ENCODE peak calls at places on chromosomes 11 and 22, in ten cellular contexts. S, H, N, E, M, P, W, K, F and Y are unnamed samples.

GRCh38 chr11:2433106-2433925 is 11.0 kb downstream of the TRPM5 start:
- DNase-seq in S (no peak), H (no peak), N (no peak), E (no peak), M (no peak), P (no peak), W (no peak), K (no peak), F (no peak), Y (no peak)

GRCh38 chr11:12693485-12694181 is 19.4 kb downstream of the TEAD1 start:
- DNase-seq in S (peak), H (peak), N (peak), E (peak), M (peak), P (no peak), W (peak), K (peak), F (peak), Y (peak)

GRCh38 chr11:47723041-47723440 is 7.9 kb upstream of the AGBL2 start:
- DNase-seq in S (no peak), H (no peak), N (no peak), E (no peak), M (no peak), P (no peak), W (no peak), K (no peak), F (no peak), Y (no peak)

GRCh38 chr22:48740731-48741405 is 1086.8 kb downstream of the BRD1 start:
- DNase-seq in S (no peak), H (peak), N (peak), E (no peak), M (no peak), P (no peak), W (no peak), K (no peak), F (no peak), Y (no peak)

GRCh38 chr11:125167954-125168821 is 3.6 kb downstream of the PKNOX2 start:
- DNase-seq in S (peak), H (no peak), N (no peak), E (no peak), M (peak), P (no peak), W (peak), K (no peak), F (no peak), Y (no peak)

GRCh38 chr11:33543823-33544222 is 156.8 kb downstream of the C11orf91 start:
- DNase-seq in S (no peak), H (no peak), N (no peak), E (no peak), M (no peak), P (no peak), W (no peak), K (no peak), F (no peak), Y (peak)

GRCh38 chr22:47597041-47597440 is 834.6 kb downstream of the TBC1D22A start:
- DNase-seq in S (no peak), H (peak), N (peak), E (no peak), M (no peak), P (no peak), W (no peak), K (no peak), F (no peak), Y (no peak)

GRCh38 chr11:2750601-2751522 is 51.1 kb upstream of the KCNQ1OT1 start:
- DNase-seq in S (no peak), H (no peak), N (no peak), E (no peak), M (no peak), P (no peak), W (peak), K (no peak), F (no peak), Y (no peak)